ENCODE peak calls at places on chromosomes 4 and X, in ten cellular contexts. P, Q, U, I, B, R, O, V, A and L are unnamed samples.

GRCh38 chr4:175394213-175394612 is 417.9 kb downstream of the GPM6A start:
- DNase-seq in P (no peak), Q (no peak), U (no peak), I (no peak), B (no peak), R (no peak), O (no peak), V (no peak), A (no peak), L (no peak)

GRCh38 chr4:95255396-95256107 is 293.2 kb downstream of the UNC5C start:
- DNase-seq in P (no peak), Q (no peak), U (no peak), I (peak), B (peak), R (no peak), O (no peak), V (peak), A (peak), L (peak)

GRCh38 chrX:69501433-69501832 is 2.7 kb upstream of the NALF2 start:
- DNase-seq in P (peak), Q (no peak), U (no peak), I (no peak), B (peak), R (peak), O (no peak), V (peak), A (no peak), L (peak)

GRCh38 chr4:53861856-53862610 is 202.4 kb downstream of the CHIC2 start:
- DNase-seq in P (no peak), Q (no peak), U (no peak), I (no peak), B (peak), R (no peak), O (no peak), V (peak), A (peak), L (peak)

GRCh38 chrX:18983711-18984380 is at the start of gene PHKA2:
- DNase-seq in P (peak), Q (peak), U (peak), I (peak), B (no peak), R (peak), O (peak), V (peak), A (peak), L (peak)

GRCh38 chr4:73593631-73594241 is 26.5 kb downstream of the RASSF6 start:
- DNase-seq in P (peak), Q (no peak), U (no peak), I (no peak), B (peak), R (no peak), O (no peak), V (peak), A (peak), L (peak)

GRCh38 chr4:39114436-39114835 is 52.4 kb downstream of the KLHL5 start:
- DNase-seq in P (no peak), Q (no peak), U (no peak), I (no peak), B (peak), R (no peak), O (no peak), V (no peak), A (no peak), L (no peak)

GRCh38 chr4:158580064-158580463 is 58.4 kb downstream of the RXFP1 start:
- DNase-seq in P (no peak), Q (no peak), U (no peak), I (no peak), B (no peak), R (peak), O (no peak), V (no peak), A (no peak), L (no peak)

GRCh38 chr4:165398570-165398969 is 19.8 kb downstream of the CPE start:
- DNase-seq in P (peak), Q (no peak), U (no peak), I (peak), B (peak), R (no peak), O (no peak), V (peak), A (peak), L (peak)

GRCh38 chrX:83469551-83469950 is 38.5 kb upstream of the POU3F4 start:
- DNase-seq in P (peak), Q (no peak), U (no peak), I (no peak), B (peak), R (peak), O (peak), V (peak), A (no peak), L (peak)

GRCh38 chr4:110815950-110816349 is 193.1 kb upstream of the PITX2 start:
- DNase-seq in P (no peak), Q (no peak), U (no peak), I (no peak), B (no peak), R (no peak), O (no peak), V (no peak), A (no peak), L (no peak)

GRCh38 chr4:147039991-147040575 is 94.4 kb upstream of the TTC29 start:
- DNase-seq in P (no peak), Q (no peak), U (no peak), I (no peak), B (no peak), R (no peak), O (no peak), V (no peak), A (no peak), L (no peak)

GRCh38 chr4:8241211-8241779 is 28.3 kb upstream of the HTRA3 start:
- DNase-seq in P (no peak), Q (no peak), U (no peak), I (no peak), B (no peak), R (no peak), O (no peak), V (no peak), A (no peak), L (no peak)

GRCh38 chr4:33532821-33533220 is 2711.5 kb downstream of the ARAP2 start:
- DNase-seq in P (no peak), Q (no peak), U (no peak), I (no peak), B (no peak), R (no peak), O (no peak), V (no peak), A (no peak), L (no peak)

GRCh38 chrX:45731448-45731847 is 530.8 kb upstream of the DIPK2B start:
- DNase-seq in P (no peak), Q (no peak), U (no peak), I (no peak), B (no peak), R (no peak), O (no peak), V (no peak), A (no peak), L (no peak)

GRCh38 chr4:65089666-65090065 is 580.6 kb downstream of the EPHA5 start:
- DNase-seq in P (peak), Q (no peak), U (no peak), I (no peak), B (peak), R (no peak), O (no peak), V (peak), A (no peak), L (peak)

GRCh38 chrX:152405561-152405960 is 45.6 kb downstream of the GABRA3 start:
- DNase-seq in P (no peak), Q (no peak), U (no peak), I (no peak), B (no peak), R (peak), O (no peak), V (no peak), A (no peak), L (no peak)

GRCh38 chr4:173170210-173170778 is 1.7 kb downstream of the GALNT7 start:
- DNase-seq in P (no peak), Q (no peak), U (no peak), I (no peak), B (no peak), R (no peak), O (no peak), V (no peak), A (no peak), L (peak)

DNA sequence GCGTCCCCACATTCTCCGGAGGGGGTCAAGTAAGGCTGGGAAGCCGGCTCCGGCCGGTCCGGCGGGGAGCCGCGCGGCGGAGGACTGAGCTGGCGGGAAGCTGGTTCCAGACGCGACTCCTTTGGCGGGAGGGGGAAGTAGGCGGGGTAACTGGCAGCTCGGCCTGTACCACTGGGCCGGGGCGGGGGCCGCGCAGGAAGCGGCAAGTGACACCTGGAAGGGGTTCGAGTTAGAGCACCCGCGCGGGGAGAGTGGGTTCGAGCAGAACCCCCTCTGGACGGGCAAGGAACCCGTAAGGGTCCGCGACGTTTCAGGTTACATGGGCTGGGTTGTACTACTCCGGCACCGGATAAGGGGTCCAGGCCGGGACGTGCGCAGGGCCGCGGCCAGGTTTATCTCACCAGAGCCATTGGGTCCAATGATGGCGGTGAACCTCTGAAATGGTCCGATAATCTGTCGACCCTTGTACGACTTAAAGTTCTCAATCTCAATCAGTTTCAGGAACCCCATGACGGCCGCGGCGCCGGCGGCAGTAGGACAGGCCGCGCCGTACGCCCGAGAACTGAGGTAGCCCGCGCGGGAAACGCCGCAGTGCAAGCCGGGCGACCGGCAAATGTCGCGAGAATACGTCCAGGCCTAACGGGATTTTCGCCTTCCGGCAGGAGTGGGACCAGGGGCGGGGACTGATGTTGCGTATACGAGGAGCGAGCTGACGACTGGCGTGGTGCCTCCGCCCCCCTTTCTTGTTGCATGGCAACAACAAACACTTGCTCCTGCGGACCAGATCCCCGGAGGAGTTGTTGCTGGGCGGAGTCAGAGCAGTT is at the start of the genes RIBC1 and SMC1A:
- DNase-seq in P (peak), Q (peak), U (peak), I (peak), B (peak), R (peak), O (peak), V (peak), A (peak), L (peak)
- TF ChIP-seq CTCF in P (no peak), Q (no peak), U (no peak), I (no peak), B (no peak), R (no peak), O (no peak), V (no peak), A (no peak), L (no peak)

DNA sequence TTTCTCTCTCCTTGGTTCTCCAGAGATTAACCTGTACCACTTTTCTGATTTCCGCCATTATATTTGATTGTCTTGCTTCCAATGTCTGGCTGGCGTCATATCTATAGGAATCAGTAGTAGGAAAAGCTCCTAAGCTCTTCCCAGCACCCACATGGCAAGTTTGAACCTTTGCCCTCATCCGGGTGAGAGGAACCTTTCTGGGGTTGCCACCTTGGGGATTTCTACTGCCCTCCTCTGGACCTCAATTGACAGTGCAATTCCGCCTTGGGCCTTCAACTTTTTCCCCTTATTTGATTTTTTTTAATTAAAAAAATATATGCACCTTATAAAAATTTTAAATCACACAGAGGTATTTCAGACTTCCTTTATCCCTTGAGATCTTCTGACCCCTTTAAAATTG is 2.0 kb upstream of the CXorf66 start:
- DNase-seq in P (no peak), Q (no peak), U (no peak), I (no peak), B (peak), R (peak), O (peak), V (peak), A (no peak), L (peak)
- TF ChIP-seq CTCF in P (no peak), Q (peak), U (peak), I (no peak), B (peak), R (peak), O (peak), V (peak), A (peak), L (peak)

GRCh38 chr4:181677621-181678020 is 565.6 kb upstream of the TENM3 start:
- DNase-seq in P (no peak), Q (no peak), U (no peak), I (no peak), B (no peak), R (no peak), O (no peak), V (no peak), A (no peak), L (no peak)

GRCh38 chr4:181679754-181680153 is 563.4 kb upstream of the TENM3 start:
- DNase-seq in P (no peak), Q (no peak), U (no peak), I (no peak), B (no peak), R (no peak), O (no peak), V (no peak), A (no peak), L (no peak)

GRCh38 chr4:181674315-181674714 is 568.9 kb upstream of the TENM3 start:
- DNase-seq in P (no peak), Q (no peak), U (no peak), I (no peak), B (peak), R (no peak), O (no peak), V (peak), A (peak), L (peak)

GRCh38 chr4:181677203-181677602 is 566.0 kb upstream of the TENM3 start:
- DNase-seq in P (no peak), Q (no peak), U (no peak), I (no peak), B (no peak), R (no peak), O (no peak), V (no peak), A (peak), L (no peak)

DNA sequence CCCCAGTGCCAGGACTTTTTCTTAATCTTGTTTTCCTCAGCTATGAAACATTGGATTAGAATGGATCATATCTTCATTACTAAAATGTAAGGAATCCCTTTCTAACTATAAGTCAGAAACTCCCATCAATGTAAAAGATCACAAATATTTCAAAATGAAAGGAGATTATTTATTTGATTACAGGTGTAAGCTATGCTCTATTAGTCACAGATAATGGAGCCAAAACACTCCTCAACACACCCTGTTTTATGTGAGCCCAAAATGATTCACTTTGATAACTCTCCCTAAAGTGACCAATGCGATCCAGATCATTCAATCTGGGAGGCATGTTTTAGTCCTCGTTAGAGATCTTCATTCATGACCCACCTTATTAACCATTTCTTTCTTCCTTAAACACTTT is 566.7 kb upstream of the TENM3 start:
- DNase-seq in P (no peak), Q (no peak), U (no peak), I (peak), B (no peak), R (no peak), O (no peak), V (peak), A (no peak), L (no peak)
- TF ChIP-seq CTCF in P (no peak), Q (no peak), U (no peak), I (no peak), B (no peak), R (no peak), O (no peak), V (no peak), A (no peak), L (no peak)

GRCh38 chr4:166527500-166527899 is 654.5 kb downstream of the TLL1 start:
- DNase-seq in P (no peak), Q (no peak), U (no peak), I (no peak), B (peak), R (peak), O (no peak), V (no peak), A (peak), L (peak)
- TF ChIP-seq CTCF in P (no peak), Q (no peak), U (no peak), I (no peak), B (no peak), R (no peak), O (no peak), V (no peak), A (no peak), L (no peak)

GRCh38 chr4:78520808-78521226 is 30.8 kb upstream of the ANXA3 start:
- DNase-seq in P (no peak), Q (no peak), U (no peak), I (no peak), B (peak), R (no peak), O (no peak), V (no peak), A (peak), L (peak)
- TF ChIP-seq CTCF in P (no peak), Q (no peak), U (no peak), I (no peak), B (no peak), R (no peak), O (no peak), V (no peak), A (no peak), L (no peak)

GRCh38 chr4:21795091-21795490 is 153.5 kb downstream of the KCNIP4 start:
- DNase-seq in P (no peak), Q (no peak), U (no peak), I (no peak), B (peak), R (no peak), O (no peak), V (no peak), A (peak), L (peak)

GRCh38 chr4:21792736-21793135 is 155.8 kb downstream of the KCNIP4 start:
- DNase-seq in P (no peak), Q (no peak), U (no peak), I (no peak), B (no peak), R (no peak), O (no peak), V (no peak), A (peak), L (no peak)

DNA sequence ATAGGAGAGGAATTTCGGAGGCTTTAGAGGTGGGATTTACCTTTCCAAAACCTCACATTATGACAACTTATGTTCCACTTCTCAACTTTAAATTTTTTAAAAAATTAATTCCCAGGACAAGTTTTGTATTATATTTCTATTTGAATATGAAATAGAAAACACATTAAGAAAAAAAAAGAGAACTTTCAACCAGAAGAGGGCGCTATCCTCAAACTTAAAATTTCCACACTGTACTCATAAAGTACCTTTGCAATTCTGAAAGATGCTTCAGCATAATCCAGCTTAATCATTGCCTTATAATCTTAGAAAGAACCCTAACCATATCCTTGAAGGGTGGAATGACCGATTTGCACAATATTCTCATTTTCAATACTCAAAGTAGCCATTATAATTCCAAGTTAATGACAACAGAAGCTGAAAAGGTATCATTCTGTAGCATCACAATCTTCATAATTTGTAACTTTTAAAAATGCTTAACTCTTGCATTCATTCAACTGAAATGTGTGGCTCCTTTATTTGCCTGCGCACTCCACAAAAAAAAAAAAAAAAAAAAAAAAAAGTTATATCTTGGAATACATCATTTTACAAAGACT is 158.0 kb downstream of the KCNIP4 start:
- DNase-seq in P (peak), Q (no peak), U (no peak), I (no peak), B (peak), R (no peak), O (peak), V (peak), A (peak), L (peak)
- TF ChIP-seq CTCF in P (peak), Q (peak), U (peak), I (peak), B (peak), R (peak), O (peak), V (peak), A (peak), L (peak)

GRCh38 chr4:3762753-3763511 is 3.3 kb upstream of the ADRA2C start:
- DNase-seq in P (no peak), Q (no peak), U (no peak), I (no peak), B (no peak), R (no peak), O (no peak), V (no peak), A (no peak), L (no peak)

GRCh38 chr4:3766791-3767561 is 791 bp downstream of the ADRA2C start:
- DNase-seq in P (peak), Q (no peak), U (no peak), I (no peak), B (peak), R (peak), O (no peak), V (peak), A (no peak), L (peak)

GRCh38 chr4:3767569-3768288 is 1.5 kb downstream of the ADRA2C start:
- DNase-seq in P (peak), Q (no peak), U (no peak), I (no peak), B (peak), R (peak), O (no peak), V (peak), A (no peak), L (no peak)

GRCh38 chr4:3766207-3766790 is at the start of gene ADRA2C:
- DNase-seq in P (peak), Q (no peak), U (no peak), I (no peak), B (peak), R (peak), O (peak), V (peak), A (peak), L (no peak)

GRCh38 chr4:3765271-3766206 is 646 bp upstream of the ADRA2C start:
- DNase-seq in P (peak), Q (no peak), U (peak), I (peak), B (peak), R (peak), O (peak), V (peak), A (peak), L (peak)
- TF ChIP-seq CTCF in P (no peak), Q (no peak), U (peak), I (no peak), B (no peak), R (peak), O (peak), V (no peak), A (no peak), L (no peak)